ENCODE peak calls at places on chromosomes 2 and 18, in ten cellular contexts. B is fibroblast of villous mesenchyme, F is body of pancreas, K is HFFc6, I is IMR-90, R is WTC11, A is upper lobe of right lung, U is colonic mucosa, Y is MCF 10A, G is ascending aorta. T is an unnamed sample.

GRCh38 chr2:109171444-109172334 is 42.7 kb downstream of the SH3RF3 start:
- DNase-seq in U (peak), R (no peak), G (peak), K (peak), B (peak), F (no peak), Y (peak), A (no peak), I (peak), T (no peak)

GRCh38 chr2:7430869-7431641 is 513.8 kb downstream of the RNF144A start:
- DNase-seq in A (peak), I (no peak), G (no peak), U (no peak), K (no peak), F (peak), B (no peak), R (peak), Y (no peak), T (no peak)

GRCh38 chr2:60796573-60797509 is 40.8 kb downstream of the PAPOLG start:
- DNase-seq in Y (no peak), G (no peak), K (no peak), F (no peak), I (peak), B (no peak), A (no peak), U (no peak), R (no peak), T (no peak)

GRCh38 chr2:200695178-200695930 is 109.5 kb downstream of the AOX1 start:
- DNase-seq in Y (no peak), R (no peak), K (no peak), B (no peak), U (no peak), I (no peak), G (no peak), A (no peak), F (no peak), T (no peak)

GRCh38 chr2:217223222-217223930 is 363.5 kb upstream of the TNP1 start:
- DNase-seq in A (no peak), Y (peak), I (peak), K (peak), R (no peak), G (peak), B (peak), U (no peak), F (no peak), T (no peak)

GRCh38 chr2:239768031-239768800 is 256.9 kb downstream of the NDUFA10 start:
- DNase-seq in K (no peak), F (no peak), R (no peak), A (peak), B (no peak), Y (no peak), I (no peak), G (no peak), U (no peak), T (no peak)

GRCh38 chr2:88003074-88003755 is 13.1 kb downstream of the RNU2-63P start:
- DNase-seq in Y (no peak), I (no peak), G (no peak), B (no peak), K (no peak), U (no peak), R (peak), F (no peak), A (no peak), T (no peak)

GRCh38 chr18:74498712-74499629 is 2.8 kb downstream of the CNDP2 start:
- DNase-seq in R (no peak), B (peak), G (no peak), Y (peak), F (peak), A (peak), U (peak), K (no peak), I (no peak), T (peak)

GRCh38 chr2:73028841-73029240 is 42.7 kb downstream of the SFXN5 start:
- DNase-seq in R (no peak), F (no peak), K (no peak), B (peak), G (peak), U (no peak), A (no peak), I (no peak), Y (no peak), T (no peak)

GRCh38 chr18:23971656-23972230 is 42.8 kb upstream of the TTC39C start:
- DNase-seq in B (no peak), I (no peak), A (no peak), U (no peak), F (no peak), Y (no peak), R (no peak), K (no peak), G (no peak), T (no peak)

GRCh38 chr2:203811491-203812221 is 55.9 kb upstream of the CTLA4 start:
- DNase-seq in K (peak), Y (peak), G (peak), U (peak), F (peak), B (peak), A (peak), I (peak), R (no peak), T (peak)

GRCh38 chr2:41993086-41993812 is 54.6 kb upstream of the PKDCC start:
- DNase-seq in G (no peak), A (no peak), U (no peak), I (no peak), B (no peak), R (no peak), F (no peak), K (no peak), Y (no peak), T (no peak)

GRCh38 chr2:220277445-220277960 is 650.1 kb downstream of the SLC4A3 start:
- DNase-seq in A (peak), U (no peak), I (peak), R (no peak), F (peak), K (peak), B (peak), G (peak), Y (peak), T (no peak)

GRCh38 chr2:197211881-197212342 is 98.7 kb downstream of the ANKRD44 start:
- DNase-seq in U (no peak), B (no peak), Y (no peak), A (no peak), F (no peak), I (no peak), R (no peak), K (no peak), G (no peak), T (no peak)

GRCh38 chr2:11738589-11739436 is 7.6 kb upstream of the LPIN1 start:
- DNase-seq in B (peak), G (peak), K (peak), I (peak), U (peak), Y (peak), F (peak), R (peak), A (peak), T (peak)

GRCh38 chr2:46805401-46805951 is 110.1 kb downstream of the MCFD2 start:
- DNase-seq in F (no peak), R (no peak), B (no peak), I (no peak), G (peak), Y (no peak), K (no peak), U (peak), A (no peak), T (no peak)

GRCh38 chr2:181124499-181124898 is 144.1 kb downstream of the UBE2E3 start:
- DNase-seq in K (no peak), Y (no peak), B (peak), U (no peak), A (no peak), F (no peak), G (no peak), R (no peak), I (peak), T (no peak)

GRCh38 chr18:46466236-46467160 is 190.5 kb downstream of the LOXHD1 start:
- DNase-seq in Y (no peak), U (no peak), F (no peak), R (peak), A (no peak), K (no peak), I (no peak), G (no peak), B (no peak), T (no peak)

GRCh38 chr2:192165842-192166241 is 28.9 kb downstream of the TMEFF2 start:
- DNase-seq in G (no peak), Y (no peak), U (no peak), B (no peak), R (no peak), F (no peak), I (no peak), A (no peak), K (no peak), T (no peak)

GRCh38 chr2:84838434-84839145 is 42.3 kb downstream of the TRABD2A start:
- DNase-seq in F (no peak), B (no peak), A (no peak), K (peak), Y (no peak), U (no peak), I (peak), R (no peak), G (no peak), T (no peak)

GRCh38 chr2:241636983-241637232 is at the start of gene THAP4:
- DNase-seq in Y (no peak), B (no peak), K (no peak), R (no peak), A (peak), F (peak), G (peak), U (peak), I (no peak), T (no peak)

GRCh38 chr2:234887277-234887676 is 64.5 kb upstream of the SH3BP4 start:
- DNase-seq in K (no peak), F (no peak), I (no peak), B (no peak), Y (no peak), R (no peak), G (no peak), U (no peak), A (no peak), T (no peak)

GRCh38 chr2:144572977-144573376 is 53.1 kb upstream of the ZEB2 start:
- DNase-seq in I (no peak), K (no peak), Y (no peak), B (no peak), U (no peak), F (no peak), A (no peak), R (no peak), G (no peak), T (no peak)

GRCh38 chr2:154170400-154170799 is 298.7 kb downstream of the GALNT13 start:
- DNase-seq in I (no peak), A (no peak), Y (no peak), F (no peak), G (no peak), K (no peak), B (no peak), U (no peak), R (no peak), T (no peak)

GRCh38 chr2:124993809-124994208 is 968.7 kb downstream of the CNTNAP5 start:
- DNase-seq in F (no peak), K (no peak), U (no peak), A (no peak), G (no peak), B (no peak), R (no peak), I (no peak), Y (no peak), T (no peak)

GRCh38 chr2:228039752-228040534 is 141.5 kb downstream of the SPHKAP start:
- DNase-seq in R (no peak), U (no peak), I (no peak), F (no peak), Y (peak), A (no peak), B (peak), K (peak), G (no peak), T (no peak)

GRCh38 chr2:10891848-10892247 is 19.9 kb upstream of the KCNF1 start:
- DNase-seq in F (no peak), A (no peak), G (no peak), B (no peak), I (no peak), K (no peak), U (no peak), Y (no peak), R (no peak), T (no peak)

GRCh38 chr2:241571821-241572620 is 13.5 kb downstream of the BOK start:
- DNase-seq in K (no peak), Y (no peak), U (no peak), R (no peak), F (no peak), I (no peak), G (no peak), A (peak), B (no peak), T (no peak)

GRCh38 chr2:892401-892800 is 58.2 kb upstream of the SNTG2 start:
- DNase-seq in R (no peak), G (peak), F (no peak), A (no peak), Y (no peak), I (no peak), K (no peak), U (no peak), B (no peak), T (no peak)

GRCh38 chr2:19205983-19206533 is 152.4 kb downstream of the OSR1 start:
- DNase-seq in R (no peak), B (no peak), I (no peak), K (no peak), Y (no peak), G (no peak), U (no peak), A (no peak), F (no peak), T (no peak)

GRCh38 chr2:128835342-128835855 is 516.7 kb upstream of the HS6ST1 start:
- DNase-seq in U (no peak), Y (no peak), A (no peak), K (no peak), I (no peak), R (no peak), B (no peak), G (no peak), F (no peak), T (no peak)

GRCh38 chr2:10773841-10774341 is 38.7 kb downstream of the PDIA6 start:
- DNase-seq in R (no peak), Y (peak), F (no peak), U (no peak), I (no peak), B (no peak), K (no peak), A (no peak), G (no peak), T (no peak)

GRCh38 chr2:218476676-218477075 is 57.8 kb downstream of the VIL1 start:
- DNase-seq in R (no peak), U (no peak), I (peak), F (peak), B (peak), A (no peak), Y (peak), G (no peak), K (no peak), T (peak)

GRCh38 chr2:45759310-45759851 is 107.9 kb downstream of the PRKCE start:
- DNase-seq in G (no peak), B (peak), Y (no peak), F (no peak), U (no peak), K (peak), A (no peak), R (no peak), I (peak), T (no peak)

GRCh38 chr18:43396266-43396665 is 119.0 kb upstream of the SYT4 start:
- DNase-seq in R (no peak), K (peak), F (no peak), U (no peak), G (no peak), A (no peak), Y (peak), B (peak), I (no peak), T (no peak)

GRCh38 chr18:49560277-49561126 is 1.4 kb upstream of the LIPG start:
- DNase-seq in Y (no peak), K (no peak), F (peak), B (no peak), G (no peak), I (no peak), A (peak), R (peak), U (peak), T (no peak)

GRCh38 chr18:78875268-78875997 is 104.2 kb upstream of the SALL3 start:
- DNase-seq in A (no peak), I (no peak), G (no peak), F (peak), B (no peak), R (peak), K (no peak), U (peak), Y (peak), T (no peak)
- TF ChIP-seq CTCF in A (peak), I (no peak), G (no peak), F (peak), B (peak), R (peak), K (peak), U (peak), Y (no peak), T (no peak)

GRCh38 chr18:60826346-60826745 is 453.8 kb upstream of the MC4R start:
- DNase-seq in U (no peak), I (no peak), A (no peak), Y (peak), G (no peak), R (no peak), F (no peak), B (no peak), K (no peak), T (no peak)
- TF ChIP-seq CTCF in U (no peak), I (no peak), A (no peak), Y (no peak), G (no peak), R (no peak), F (no peak), B (no peak), K (no peak), T (no peak)

GRCh38 chr18:52715961-52716360 is 376.0 kb downstream of the DCC start:
- DNase-seq in R (no peak), K (no peak), I (no peak), G (no peak), Y (no peak), F (no peak), A (no peak), U (no peak), B (no peak), T (no peak)

GRCh38 chr18:52715421-52715820 is 375.4 kb downstream of the DCC start:
- DNase-seq in I (no peak), B (no peak), A (no peak), K (no peak), F (no peak), R (no peak), Y (no peak), G (no peak), U (no peak), T (no peak)

GRCh38 chr18:52722904-52723303 is 382.9 kb downstream of the DCC start:
- DNase-seq in G (no peak), R (no peak), K (no peak), I (no peak), F (no peak), U (no peak), A (no peak), B (no peak), Y (no peak), T (no peak)

DNA sequence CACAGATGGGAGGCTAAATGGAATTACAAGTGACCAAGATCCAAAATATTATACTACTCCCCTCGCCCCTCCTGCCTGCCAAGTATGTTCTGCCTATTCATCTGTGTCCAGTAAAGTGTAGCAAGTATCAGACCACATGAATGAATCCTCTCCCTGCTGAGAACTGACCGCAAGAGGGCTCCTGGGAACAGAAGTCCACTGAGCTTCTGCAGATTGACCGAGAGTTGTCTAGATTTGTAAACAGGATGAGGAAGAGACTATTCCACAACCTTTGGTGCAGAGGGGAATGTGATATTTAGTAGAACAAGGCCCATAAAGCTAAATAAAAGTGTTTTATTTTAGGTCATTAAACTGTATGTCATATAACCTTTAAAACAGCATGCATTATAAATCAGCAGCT is 376.9 kb downstream of the DCC start:
- DNase-seq in F (peak), A (no peak), Y (no peak), U (peak), K (no peak), G (no peak), B (no peak), R (peak), I (peak), T (no peak)
- TF ChIP-seq CTCF in F (peak), A (peak), Y (no peak), U (peak), K (no peak), G (no peak), B (no peak), R (no peak), I (peak), T (no peak)

GRCh38 chr18:11324510-11324909 is 175.1 kb upstream of the PIEZO2 start:
- DNase-seq in R (no peak), G (no peak), Y (peak), I (peak), A (no peak), B (peak), F (no peak), K (no peak), U (no peak), T (no peak)

GRCh38 chr18:11323359-11323819 is 174.0 kb upstream of the PIEZO2 start:
- DNase-seq in I (peak), Y (peak), K (peak), U (no peak), A (no peak), G (no peak), F (no peak), R (no peak), B (peak), T (no peak)

GRCh38 chr18:11322716-11323115 is 173.3 kb upstream of the PIEZO2 start:
- DNase-seq in K (no peak), A (no peak), I (no peak), B (no peak), F (no peak), G (no peak), U (no peak), R (peak), Y (no peak), T (no peak)

GRCh38 chr18:11327656-11328055 is 178.3 kb upstream of the PIEZO2 start:
- DNase-seq in B (no peak), A (no peak), F (no peak), U (no peak), R (no peak), I (peak), G (peak), K (no peak), Y (no peak), T (no peak)

GRCh38 chr18:11324956-11325873 is 175.8 kb upstream of the PIEZO2 start:
- DNase-seq in I (peak), A (no peak), Y (peak), G (no peak), F (no peak), U (no peak), B (peak), R (no peak), K (peak), T (no peak)
- TF ChIP-seq CTCF in I (no peak), A (no peak), Y (no peak), G (no peak), F (no peak), U (no peak), B (no peak), R (no peak), K (no peak), T (no peak)